ENCODE peak calls at places on chromosomes 4 and X, in eight cellular contexts. T, W, K, A, Q, P, O and G are unnamed samples.

GRCh38 chr4:25320374-25321172 is 8.0 kb downstream of the ZCCHC4 start:
- ATAC-seq in O (peak), A (no peak), K (no peak), P (no peak), Q (peak), W (no peak), T (no peak), G (peak)

GRCh38 chr4:58776627-58777026 is 1666.4 kb upstream of the IGFBP7 start:
- ATAC-seq in P (no peak), K (no peak), Q (no peak), T (no peak), A (no peak), W (no peak), O (no peak), G (no peak)

GRCh38 chr4:81039351-81040174 is 9.1 kb downstream of the BMP3 start:
- ATAC-seq in T (no peak), O (no peak), A (no peak), Q (no peak), K (peak), P (peak), W (no peak), G (no peak)

GRCh38 chr4:20487852-20488251 is 212.4 kb upstream of the PACRGL start:
- ATAC-seq in K (no peak), T (no peak), P (no peak), O (no peak), W (no peak), A (no peak), Q (no peak), G (no peak)

GRCh38 chr4:38275331-38275821 is 315.2 kb downstream of the PTTG2 start:
- ATAC-seq in A (no peak), Q (no peak), K (peak), O (no peak), W (no peak), T (no peak), P (peak), G (no peak)

GRCh38 chrX:5632887-5633286 is 595.8 kb downstream of the NLGN4X start:
- ATAC-seq in Q (no peak), O (no peak), A (no peak), P (no peak), W (no peak), K (no peak), T (no peak), G (no peak)

GRCh38 chrX:103817502-103817901 is 14.6 kb downstream of the RAB9B start:
- ATAC-seq in T (no peak), W (no peak), K (peak), P (no peak), Q (peak), O (peak), A (no peak), G (no peak)

GRCh38 chr4:27894951-27895350 is 1034.3 kb downstream of the STIM2 start:
- ATAC-seq in P (no peak), A (no peak), W (no peak), O (no peak), Q (no peak), K (no peak), T (no peak), G (no peak)

GRCh38 chr4:11765849-11766453 is 337.3 kb upstream of the HS3ST1 start:
- ATAC-seq in W (no peak), Q (no peak), P (no peak), T (peak), K (peak), A (no peak), O (no peak), G (no peak)

GRCh38 chr4:7124643-7125442 is 57.0 kb upstream of the GRPEL1 start:
- ATAC-seq in K (peak), T (peak), Q (no peak), O (no peak), A (no peak), P (peak), W (no peak), G (no peak)

GRCh38 chrX:10039821-10040793 is 72.9 kb downstream of the CLDN34 start:
- ATAC-seq in K (no peak), A (no peak), W (no peak), P (no peak), Q (peak), T (no peak), O (peak), G (no peak)

GRCh38 chrX:9842541-9842940 is 56.3 kb downstream of the SHROOM2 start:
- ATAC-seq in P (no peak), Q (no peak), W (no peak), O (no peak), T (no peak), K (peak), A (no peak), G (no peak)

GRCh38 chr4:81314196-81314896 is 99.3 kb upstream of the PRKG2 start:
- ATAC-seq in P (no peak), A (no peak), W (peak), O (no peak), Q (no peak), T (peak), K (peak), G (no peak)

GRCh38 chr4:99052902-99053301 is 35.7 kb downstream of the ADH5 start:
- ATAC-seq in W (no peak), T (no peak), Q (peak), O (peak), A (no peak), P (no peak), K (no peak), G (peak)

GRCh38 chr4:8255698-8256441 is 13.7 kb upstream of the HTRA3 start:
- ATAC-seq in K (no peak), W (peak), P (peak), T (peak), O (no peak), Q (no peak), A (no peak), G (no peak)

GRCh38 chr4:8181119-8181518 is 18.0 kb upstream of the SH3TC1 start:
- ATAC-seq in Q (no peak), P (no peak), O (no peak), W (no peak), T (no peak), A (no peak), K (no peak), G (no peak)

GRCh38 chr4:125741825-125742452 is 427.2 kb downstream of the FAT4 start:
- ATAC-seq in Q (no peak), A (no peak), P (no peak), O (no peak), K (no peak), W (no peak), T (peak), G (no peak)

GRCh38 chr4:88230953-88231835 is 53.2 kb downstream of the PPM1K start:
- ATAC-seq in K (no peak), T (peak), Q (no peak), O (no peak), P (no peak), A (peak), W (peak), G (no peak)

GRCh38 chr4:10161146-10161545 is 44.5 kb upstream of the WDR1 start:
- ATAC-seq in O (no peak), A (no peak), Q (no peak), T (peak), P (no peak), W (no peak), K (no peak), G (no peak)

GRCh38 chrX:119942831-119943184 is 743 bp downstream of the NKAP start:
- ATAC-seq in Q (no peak), O (peak), W (no peak), P (no peak), K (peak), T (peak), A (no peak), G (no peak)

GRCh38 chr4:183987987-183988392 is 82.9 kb downstream of the STOX2 start:
- ATAC-seq in O (no peak), W (peak), T (peak), Q (no peak), K (peak), A (peak), P (peak), G (no peak)

GRCh38 chr4:8380511-8381415 is 59.8 kb downstream of the ACOX3 start:
- ATAC-seq in K (no peak), T (peak), A (peak), O (no peak), P (no peak), Q (no peak), W (peak), G (no peak)

GRCh38 chr4:127479031-127479622 is 153.6 kb upstream of the INTU start:
- ATAC-seq in P (peak), Q (no peak), W (no peak), T (peak), A (no peak), K (no peak), O (no peak), G (no peak)

GRCh38 chrX:153941331-153942252 is 2.9 kb downstream of the RENBP start:
- ATAC-seq in P (no peak), Q (no peak), W (no peak), O (no peak), T (no peak), A (no peak), K (no peak), G (no peak)

GRCh38 chr4:6969826-6970800 is 60.5 kb downstream of the TBC1D14 start:
- ATAC-seq in A (no peak), P (no peak), O (no peak), W (no peak), K (peak), T (no peak), Q (no peak), G (no peak)

GRCh38 chrX:119753639-119754257 is 4.6 kb upstream of the SOWAHD start:
- ATAC-seq in O (peak), T (no peak), P (no peak), K (no peak), A (no peak), Q (peak), W (no peak), G (peak)

GRCh38 chr4:154642361-154642760 is 29.9 kb upstream of the FGG start:
- ATAC-seq in O (no peak), W (no peak), K (no peak), T (no peak), A (no peak), Q (no peak), P (no peak), G (no peak)

GRCh38 chr4:81198609-81199008 is 16.4 kb downstream of the PRKG2 start:
- ATAC-seq in O (peak), P (no peak), W (no peak), K (no peak), Q (peak), A (no peak), T (no peak), G (no peak)

GRCh38 chrX:150761176-150761818 is 68.1 kb downstream of the MTMR1 start:
- ATAC-seq in Q (no peak), A (no peak), W (no peak), O (no peak), T (no peak), P (no peak), K (no peak), G (no peak)

GRCh38 chrX:116841290-116841689 is 378.5 kb upstream of the CT83 start:
- ATAC-seq in O (no peak), Q (no peak), K (no peak), W (no peak), A (no peak), T (no peak), P (no peak), G (no peak)

GRCh38 chrX:10450959-10451355 is 169.4 kb downstream of the MID1 start:
- ATAC-seq in T (no peak), K (no peak), W (no peak), Q (no peak), O (no peak), P (no peak), A (no peak), G (no peak)

GRCh38 chr4:117560329-117560728 is 474.0 kb upstream of the NDST3 start:
- ATAC-seq in A (no peak), P (no peak), T (no peak), K (no peak), W (no peak), Q (no peak), O (no peak), G (no peak)

GRCh38 chrX:15815779-15816452 is 25.6 kb downstream of the ZRSR2 start:
- ATAC-seq in T (peak), Q (peak), O (peak), P (no peak), K (peak), W (peak), A (no peak), G (peak)

GRCh38 chr4:37922323-37922722 is 31.4 kb downstream of the TBC1D1 start:
- ATAC-seq in P (no peak), W (peak), T (peak), A (no peak), O (no peak), Q (no peak), K (no peak), G (no peak)

GRCh38 chrX:73563740-73564073 is 710 bp downstream of the CHIC1 start:
- ATAC-seq in Q (peak), T (peak), A (no peak), P (peak), W (peak), O (peak), K (no peak), G (no peak)